ENCODE peak calls at places on chromosomes 5 and 9, in six cellular contexts. I is WTC11, O is IMR-90, M is A549, B is H1, Z is HepG2. F is an unnamed sample.

GRCh38 chr5:137075163-137075970 is 423.8 kb downstream of the SPOCK1 start:
- DNase-seq in I (peak), O (peak), M (peak), B (peak), Z (peak), F (peak)

GRCh38 chr9:105500108-105500766 is 52.4 kb downstream of the FSD1L start:
- DNase-seq in I (no peak), O (peak), M (no peak), B (no peak), Z (no peak), F (no peak)

GRCh38 chr9:81490605-81491331 is 198.6 kb downstream of the TLE1 start:
- DNase-seq in I (no peak), O (peak), M (no peak), B (no peak), Z (no peak), F (no peak)

GRCh38 chr5:42579320-42579719 is 156.1 kb downstream of the GHR start:
- DNase-seq in I (no peak), O (no peak), M (no peak), B (no peak), Z (no peak), F (no peak)

GRCh38 chr9:101601904-101602765 is 7.4 kb upstream of the PPP3R2 start:
- DNase-seq in I (peak), O (peak), M (peak), B (no peak), Z (peak), F (peak)

GRCh38 chr5:124859027-124859426 is 112.6 kb upstream of the ZNF608 start:
- DNase-seq in I (no peak), O (no peak), M (no peak), B (no peak), Z (no peak), F (peak)

GRCh38 chr5:111313017-111313724 is 89.0 kb downstream of the CAMK4 start:
- DNase-seq in I (no peak), O (peak), M (no peak), B (no peak), Z (no peak), F (no peak)

GRCh38 chr5:166320923-166321480 is 1970.4 kb upstream of the WWC1 start:
- DNase-seq in I (no peak), O (no peak), M (no peak), B (no peak), Z (no peak), F (no peak)

GRCh38 chr5:107670028-107670926 is 460 bp downstream of the EFNA5 start:
- DNase-seq in I (peak), O (peak), M (peak), B (peak), Z (no peak), F (peak)

GRCh38 chr5:41334758-41335157 is 121.4 kb upstream of the C6 start:
- DNase-seq in I (no peak), O (peak), M (no peak), B (no peak), Z (no peak), F (no peak)

GRCh38 chr5:83636141-83636540 is 84.5 kb downstream of the HAPLN1 start:
- DNase-seq in I (no peak), O (peak), M (no peak), B (no peak), Z (no peak), F (no peak)

GRCh38 chr5:152529456-152529855 is 124.4 kb upstream of the NMUR2 start:
- DNase-seq in I (peak), O (no peak), M (no peak), B (no peak), Z (no peak), F (no peak)

GRCh38 chr5:177483042-177483441 is 9.6 kb upstream of the DBN1 start:
- DNase-seq in I (no peak), O (no peak), M (no peak), B (no peak), Z (no peak), F (no peak)

GRCh38 chr5:151912360-151912759 is 12.3 kb downstream of the GLRA1 start:
- DNase-seq in I (no peak), O (no peak), M (no peak), B (no peak), Z (no peak), F (no peak)

GRCh38 chr5:53023969-53024368 is 34.8 kb downstream of the ITGA2 start:
- DNase-seq in I (no peak), O (peak), M (no peak), B (no peak), Z (no peak), F (no peak)

GRCh38 chr5:171630047-171630669 is 155.5 kb upstream of the SMIM23 start:
- DNase-seq in I (peak), O (peak), M (peak), B (peak), Z (no peak), F (peak)

GRCh38 chr9:128160603-128160987 is 530 bp downstream of the BBLN start:
- DNase-seq in I (no peak), O (peak), M (no peak), B (no peak), Z (no peak), F (peak)

GRCh38 chr5:10489810-10490426 is 48.2 kb downstream of the ROPN1L start:
- DNase-seq in I (no peak), O (peak), M (no peak), B (no peak), Z (no peak), F (no peak)

GRCh38 chr9:86809968-86810367 is 137.3 kb downstream of the GAS1 start:
- DNase-seq in I (no peak), O (no peak), M (no peak), B (no peak), Z (no peak), F (no peak)

GRCh38 chr9:93713716-93714115 is 137.3 kb downstream of the PHF2 start:
- DNase-seq in I (no peak), O (no peak), M (no peak), B (no peak), Z (no peak), F (no peak)

GRCh38 chr5:89728750-89729149 is 680.8 kb downstream of the CETN3 start:
- DNase-seq in I (no peak), O (peak), M (no peak), B (no peak), Z (no peak), F (no peak)

GRCh38 chr9:90515550-90515949 is 127.1 kb downstream of the DIRAS2 start:
- DNase-seq in I (no peak), O (no peak), M (no peak), B (no peak), Z (no peak), F (no peak)

GRCh38 chr5:154972476-154973080 is 31.7 kb downstream of the MRPL22 start:
- DNase-seq in I (peak), O (peak), M (peak), B (peak), Z (peak), F (peak)

GRCh38 chr5:56382896-56383295 is 149.8 kb upstream of the ANKRD55 start:
- DNase-seq in I (no peak), O (no peak), M (no peak), B (no peak), Z (no peak), F (no peak)

GRCh38 chr5:76367623-76368366 is 35.3 kb upstream of the IQGAP2 start:
- DNase-seq in I (no peak), O (peak), M (no peak), B (no peak), Z (no peak), F (no peak)

GRCh38 chr5:54470677-54471076 is 15.2 kb downstream of the HSPB3 start:
- DNase-seq in I (no peak), O (peak), M (no peak), B (no peak), Z (no peak), F (no peak)

DNA sequence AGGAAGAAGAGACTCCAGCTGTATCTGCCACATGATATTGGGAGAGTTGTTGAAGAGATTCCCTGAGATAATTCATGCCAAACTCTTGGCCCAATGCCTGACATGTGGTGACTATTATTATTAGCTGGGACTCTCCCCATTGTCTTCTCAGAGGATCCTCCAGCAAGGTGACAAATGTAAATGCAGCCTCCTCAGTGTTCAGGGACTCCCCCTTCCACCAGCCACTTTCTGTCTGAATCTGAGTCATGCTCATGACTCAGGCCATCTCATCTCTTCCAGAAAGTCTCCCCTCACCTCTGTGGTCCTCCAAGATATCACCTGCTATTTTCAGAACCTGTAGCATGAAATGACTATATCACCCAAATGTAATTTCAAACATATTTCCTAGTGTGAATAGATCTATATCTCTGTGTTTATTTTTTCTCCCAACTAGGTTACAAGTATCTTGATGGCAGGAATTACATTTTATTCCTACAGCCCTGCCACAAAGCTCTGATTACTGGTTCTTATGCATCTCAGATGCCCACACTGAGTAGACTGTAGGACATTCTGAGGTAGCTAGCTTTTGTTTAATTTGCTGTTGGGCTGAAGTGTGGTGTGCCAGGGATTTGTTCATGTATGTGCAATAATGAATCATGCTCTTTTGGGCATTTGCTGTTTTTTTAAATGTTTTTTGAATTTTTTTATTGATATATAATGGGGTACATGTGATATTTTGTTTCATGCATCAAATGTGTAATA is 126.6 kb upstream of the IL12B start:
- DNase-seq in I (no peak), O (peak), M (peak), B (no peak), Z (no peak), F (no peak)
- TF ChIP-seq USF2 in I (no peak), O (no peak), M (no peak), B (no peak), Z (no peak), F (no peak)

GRCh38 chr5:148563021-148563420 is 91.3 kb downstream of the HTR4 start:
- DNase-seq in I (no peak), O (no peak), M (no peak), B (no peak), Z (no peak), F (no peak)
- TF ChIP-seq USF2 in I (no peak), O (no peak), M (no peak), B (no peak), Z (no peak), F (no peak)

GRCh38 chr5:93274291-93274690 is 306.7 kb downstream of the NR2F1-AS1 start:
- DNase-seq in I (no peak), O (peak), M (no peak), B (no peak), Z (no peak), F (no peak)
- TF ChIP-seq USF2 in I (no peak), O (no peak), M (no peak), B (no peak), Z (no peak), F (no peak)

DNA sequence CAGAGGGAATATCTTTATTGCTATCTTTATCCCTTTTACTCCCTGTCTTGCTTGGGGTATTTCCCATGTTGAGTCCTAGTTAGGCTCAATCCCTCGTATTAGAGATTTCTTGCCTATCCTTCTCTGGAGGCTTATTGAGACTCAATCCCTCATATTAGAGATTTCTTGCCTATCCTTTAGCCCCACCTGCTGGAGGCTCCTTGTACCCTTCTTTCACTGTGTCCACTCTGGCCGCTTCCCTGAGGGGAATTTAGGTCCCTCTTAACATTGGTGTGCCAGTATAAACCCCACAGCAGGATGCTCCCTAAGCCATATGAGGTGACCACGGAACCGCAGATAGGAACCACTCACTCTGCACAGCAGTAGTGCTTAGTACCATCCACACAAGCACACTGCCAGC is 110.7 kb upstream of the MAMDC2 start:
- DNase-seq in I (peak), O (no peak), M (peak), B (peak), Z (peak), F (no peak)
- TF ChIP-seq USF2 in I (no peak), O (no peak), M (no peak), B (no peak), Z (no peak), F (no peak)

DNA sequence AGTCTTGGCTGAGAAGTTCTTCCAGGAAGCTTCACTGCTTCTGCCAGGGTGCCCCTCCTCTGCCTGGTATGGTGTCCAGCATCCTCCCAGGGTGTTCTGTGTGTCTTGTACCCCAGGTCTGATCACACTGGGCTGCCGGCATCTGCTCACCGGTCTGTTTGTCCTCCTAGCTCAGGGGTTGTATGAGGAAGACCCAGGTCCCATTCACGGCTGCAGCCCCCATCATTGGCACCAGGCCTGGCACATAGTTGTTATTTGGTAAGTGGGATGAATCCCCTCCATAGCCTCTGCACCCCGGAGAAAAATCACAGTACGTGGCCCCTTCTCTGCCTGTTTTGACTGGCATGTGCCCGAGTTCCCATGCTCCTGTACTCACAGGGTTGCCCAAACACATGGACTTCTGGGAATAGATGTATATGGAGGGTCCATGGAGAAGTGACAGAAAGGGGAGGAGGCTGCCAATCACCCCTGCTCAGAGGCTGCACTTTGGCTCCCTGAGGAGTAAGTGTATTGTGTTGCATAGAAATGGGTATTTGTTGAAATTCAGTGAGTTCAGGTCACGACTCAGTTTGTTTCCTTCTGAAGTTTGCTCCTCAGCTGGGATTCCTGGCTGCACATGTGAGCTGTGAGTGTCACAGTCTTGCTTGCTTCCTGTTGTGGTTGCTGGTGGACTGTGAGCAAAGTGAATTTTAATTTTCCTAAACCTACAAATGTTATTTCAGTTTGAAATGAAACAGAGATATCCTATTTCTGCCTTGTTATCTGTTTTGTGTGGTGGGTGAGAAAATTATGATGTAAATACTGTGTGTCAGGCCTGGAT is 96.2 kb downstream of the HSPA4 start:
- DNase-seq in I (no peak), O (no peak), M (no peak), B (no peak), Z (no peak), F (no peak)
- TF ChIP-seq USF2 in I (no peak), O (no peak), M (no peak), B (no peak), Z (no peak), F (no peak)